ENCODE peak calls at places on chromosomes 5 and 9, in four cellular contexts. Z is aorta, Q is mucosa of descending colon, C is right atrium auricular region. L is an unnamed sample.

GRCh38 chr9:78212868-78213267 is 23.0 kb upstream of the CEP78 start:
- DNase-seq in Q (no peak), Z (no peak), C (no peak), L (no peak)

GRCh38 chr5:94672746-94673145 is 54.3 kb downstream of the SLF1 start:
- DNase-seq in Z (no peak), Q (no peak), C (no peak), L (no peak)

GRCh38 chr9:109504689-109505088 is 6.6 kb upstream of the PTPN3 start:
- DNase-seq in C (no peak), Q (no peak), Z (no peak), L (peak)

GRCh38 chr9:120555884-120556283 is 24.1 kb downstream of the CDK5RAP2 start:
- DNase-seq in Q (no peak), Z (no peak), C (no peak), L (no peak)

GRCh38 chr9:22265038-22265437 is 181.6 kb upstream of the DMRTA1 start:
- DNase-seq in C (no peak), Q (no peak), Z (no peak), L (no peak)

GRCh38 chr5:108810717-108811116 is 63.0 kb downstream of the FER start:
- DNase-seq in C (no peak), Q (no peak), Z (no peak), L (peak)

GRCh38 chr9:127712851-127713250 is 2.6 kb downstream of the PTRH1 start:
- DNase-seq in C (no peak), Z (no peak), Q (no peak), L (no peak)

GRCh38 chr5:89878140-89878570 is 531.4 kb downstream of the CETN3 start:
- DNase-seq in Q (peak), Z (no peak), C (no peak), L (peak)

GRCh38 chr9:135068776-135069415 is 18.6 kb upstream of the OLFM1 start:
- DNase-seq in Z (peak), Q (no peak), C (no peak), L (no peak)

GRCh38 chr9:96721303-96721702 is 56.6 kb downstream of the ZNF510 start:
- DNase-seq in Z (no peak), C (no peak), Q (no peak), L (no peak)

GRCh38 chr9:123090198-123090896 is 56.9 kb downstream of the GPR21 start:
- DNase-seq in Z (no peak), Q (no peak), C (no peak), L (no peak)

GRCh38 chr9:124015091-124015660 is 3.6 kb downstream of the LHX2 start:
- DNase-seq in Q (no peak), C (no peak), Z (peak), L (no peak)

GRCh38 chr9:132026932-132027585 is 52.6 kb downstream of the MED27 start:
- DNase-seq in Z (no peak), C (no peak), Q (no peak), L (peak)

GRCh38 chr5:180908400-180908799 is 9.4 kb downstream of the BTNL8 start:
- DNase-seq in Z (no peak), C (no peak), Q (no peak), L (no peak)

GRCh38 chr9:104788251-104788650 is 24.3 kb downstream of the NIPSNAP3B start:
- DNase-seq in Z (no peak), Q (no peak), C (no peak), L (no peak)

GRCh38 chr5:33890633-33891032 is 1.2 kb downstream of the ADAMTS12 start:
- DNase-seq in Q (no peak), C (no peak), Z (no peak), L (no peak)

GRCh38 chr9:26462213-26462612 is 430.4 kb downstream of the CAAP1 start:
- DNase-seq in Q (no peak), C (no peak), Z (no peak), L (peak)

GRCh38 chr5:88682797-88683496 is 200.0 kb downstream of the MEF2C start:
- DNase-seq in Z (no peak), C (no peak), Q (no peak), L (no peak)

GRCh38 chr5:75611324-75612210 is at the start of gene ANKDD1B:
- DNase-seq in Q (peak), Z (peak), C (no peak), L (peak)

GRCh38 chr9:127791085-127791484 is 5.3 kb downstream of the CDK9 start:
- DNase-seq in Q (no peak), C (no peak), Z (no peak), L (no peak)

GRCh38 chr5:101418735-101419134 is 515.7 kb upstream of the ST8SIA4 start:
- DNase-seq in Z (no peak), C (no peak), Q (no peak), L (no peak)

GRCh38 chr9:38318755-38319495 is 73.6 kb upstream of the ALDH1B1 start:
- DNase-seq in Z (no peak), C (no peak), Q (peak), L (peak)

GRCh38 chr9:121584421-121584820 is 67.0 kb upstream of the DAB2IP start:
- DNase-seq in Z (no peak), C (no peak), Q (no peak), L (no peak)

DNA sequence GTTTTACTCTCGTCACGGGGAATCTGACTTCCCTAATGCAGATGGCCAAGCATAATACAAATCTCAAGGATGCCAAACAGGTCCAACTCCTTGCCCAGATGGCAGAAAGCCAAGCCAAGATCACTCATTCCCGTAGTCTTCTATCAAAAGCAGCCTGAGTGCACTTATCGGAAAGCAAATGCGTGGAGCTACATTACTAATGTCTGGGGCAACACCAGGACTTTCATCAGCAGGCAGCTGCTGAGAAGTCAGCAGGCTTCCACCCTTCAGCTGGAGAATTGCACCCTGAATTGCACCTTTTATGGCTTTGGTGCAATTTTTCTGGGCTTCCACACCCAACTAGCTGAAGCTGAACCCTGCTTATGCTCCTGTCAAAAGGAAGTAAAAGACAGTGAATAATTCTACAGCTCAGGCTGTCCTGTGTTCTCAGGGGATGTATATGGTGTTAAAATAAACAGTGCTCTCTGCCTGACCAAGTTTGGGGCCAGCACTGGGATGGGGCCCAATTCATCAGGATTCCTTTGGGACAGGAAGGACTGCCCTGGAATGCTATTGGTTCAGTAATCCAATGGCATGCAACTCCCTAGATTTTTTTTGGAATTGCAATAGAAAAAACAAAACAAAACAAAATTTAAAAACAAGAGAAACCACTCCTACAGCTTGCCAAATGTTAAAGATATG is 92.6 kb downstream of the DPYSL3 start:
- DNase-seq in C (peak), Q (peak), Z (peak), L (peak)
- H3K4me3 ChIP-seq in C (no peak), Q (no peak), Z (no peak), L (no peak)

GRCh38 chr5:102858221-102858620 is 103.1 kb downstream of the PAM start:
- DNase-seq in Q (no peak), C (no peak), Z (no peak), L (no peak)

GRCh38 chr5:102855684-102856373 is 100.7 kb downstream of the PAM start:
- DNase-seq in C (no peak), Z (no peak), Q (no peak), L (no peak)

GRCh38 chr5:102858808-102859207 is 103.7 kb downstream of the PAM start:
- DNase-seq in Z (no peak), Q (no peak), C (no peak), L (peak)

GRCh38 chr5:102856374-102856748 is 101.3 kb downstream of the PAM start:
- DNase-seq in Z (no peak), Q (no peak), C (no peak), L (peak)

DNA sequence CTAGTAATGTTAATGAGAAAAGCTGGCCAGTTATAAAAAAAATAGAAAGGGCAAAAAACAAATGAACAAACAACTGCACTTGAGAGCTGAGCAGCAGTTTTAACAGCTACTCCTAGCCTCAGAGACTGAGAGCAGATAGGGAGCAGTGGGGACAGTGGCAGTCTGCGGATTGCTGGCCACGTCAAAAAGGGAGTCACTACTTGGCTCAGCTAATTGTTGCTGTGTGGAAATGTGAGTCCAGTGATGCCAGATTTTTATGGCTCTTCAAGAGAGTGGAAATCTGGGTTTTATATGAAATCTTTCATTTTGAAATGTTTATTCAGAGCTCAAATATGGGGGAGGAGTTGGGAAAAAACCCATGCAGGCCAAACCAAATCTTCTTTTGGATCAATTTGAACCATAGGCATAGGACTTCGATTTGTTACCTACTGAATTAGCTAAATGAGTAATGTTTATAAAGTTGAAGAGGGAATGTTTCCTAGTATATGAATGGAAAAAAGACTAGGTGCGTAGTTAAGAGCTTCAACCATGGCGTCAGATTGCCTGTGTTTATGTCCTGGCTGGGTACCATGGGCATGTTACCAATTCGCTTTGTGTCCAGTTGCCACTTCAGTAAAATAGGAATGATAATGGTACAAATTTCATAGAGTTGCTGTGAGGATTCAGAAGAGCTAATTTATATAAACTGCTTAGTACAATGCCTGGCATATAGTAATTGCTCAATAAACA is 102.1 kb downstream of the PAM start:
- DNase-seq in Q (no peak), C (peak), Z (peak), L (no peak)
- H3K4me3 ChIP-seq in Q (no peak), C (no peak), Z (no peak), L (no peak)

DNA sequence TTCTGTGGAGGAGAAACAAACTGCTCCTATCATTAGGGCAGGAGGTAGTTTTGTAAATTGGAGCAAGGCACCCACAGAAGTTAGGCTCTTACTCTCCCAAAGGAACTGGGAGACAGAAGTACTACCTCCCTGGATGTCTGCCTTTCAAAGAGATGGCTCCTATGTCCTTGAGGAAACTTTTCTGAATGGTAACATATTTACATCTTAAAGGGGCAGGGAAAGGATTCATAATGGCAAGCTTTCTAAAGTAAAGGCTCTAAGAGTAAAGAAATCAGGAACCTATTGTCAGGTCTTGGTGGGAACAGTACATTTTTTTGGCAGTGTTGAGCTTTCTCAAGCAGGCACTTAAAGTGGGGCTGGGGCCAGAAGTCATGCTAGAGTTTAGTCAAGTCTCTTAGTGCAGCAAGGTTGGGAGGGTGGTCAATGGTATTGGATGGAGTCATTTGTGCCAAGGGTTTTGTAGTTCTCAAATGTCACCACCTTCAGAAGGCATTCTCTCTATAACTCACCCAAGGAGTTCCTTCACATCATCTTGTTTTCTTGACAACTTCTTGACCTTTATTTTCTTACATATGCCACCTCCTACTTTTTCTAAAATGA is 26.3 kb upstream of the NDFIP1 start:
- DNase-seq in Q (no peak), Z (no peak), C (no peak), L (no peak)
- H3K4me3 ChIP-seq in Q (no peak), Z (no peak), C (no peak), L (no peak)

GRCh38 chr9:126436545-126437269 is 110.1 kb downstream of the MVB12B start:
- DNase-seq in Z (no peak), C (no peak), Q (no peak), L (peak)
- H3K4me3 ChIP-seq in Z (no peak), C (no peak), Q (no peak), L (no peak)

GRCh38 chr9:93952784-93953491 is 2.2 kb downstream of the BARX1 start:
- DNase-seq in Q (no peak), C (no peak), Z (no peak), L (no peak)
- H3K4me3 ChIP-seq in Q (no peak), C (no peak), Z (no peak), L (no peak)

DNA sequence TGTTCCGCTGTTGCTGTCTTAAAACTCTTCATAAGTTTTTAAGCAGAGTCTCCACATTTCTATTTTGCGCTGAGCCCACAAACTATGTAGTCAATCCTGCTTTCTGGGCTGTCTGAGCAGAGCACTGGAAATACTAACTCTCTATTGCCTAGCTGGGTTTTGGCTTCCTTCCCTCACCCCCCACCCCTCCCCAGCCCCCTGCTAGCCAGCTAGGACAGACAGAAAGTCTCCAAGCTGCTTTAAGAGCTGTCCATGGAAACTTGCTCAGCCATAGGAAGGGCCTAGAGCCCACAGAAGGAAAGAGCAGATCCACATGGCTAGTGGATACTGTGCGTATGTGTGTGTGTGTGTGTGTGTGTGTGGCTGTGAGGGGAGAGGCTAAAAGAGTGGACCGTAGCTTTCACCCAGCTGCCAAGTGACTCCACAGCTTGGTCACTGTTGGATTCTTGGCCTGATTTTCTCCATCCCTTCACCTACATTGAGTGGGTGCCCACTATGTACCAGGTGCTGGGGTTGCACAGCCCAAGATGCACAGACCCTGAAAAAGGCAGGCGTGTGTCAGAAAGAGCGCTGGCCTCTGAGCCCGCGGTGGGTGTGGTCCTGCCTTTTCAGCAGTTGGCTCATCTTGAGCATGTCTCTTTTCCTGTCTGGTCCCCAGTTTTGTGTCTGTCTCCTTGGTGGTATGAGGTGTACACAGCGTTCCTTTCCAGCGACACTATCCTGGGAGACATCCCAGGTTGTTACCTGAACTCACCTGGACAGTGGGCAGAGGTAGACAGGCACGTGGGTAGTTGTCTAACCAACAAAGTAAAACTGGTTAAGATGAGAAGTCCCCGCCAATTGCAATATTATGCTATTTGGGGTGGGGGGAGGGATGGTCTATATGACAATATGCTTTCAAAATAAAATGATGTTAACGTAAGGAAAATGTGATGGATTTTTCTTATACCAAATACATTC is 5.4 kb upstream of the NKX2-5 start:
- DNase-seq in C (no peak), Q (no peak), Z (no peak), L (no peak)
- H3K4me3 ChIP-seq in C (no peak), Q (no peak), Z (no peak), L (no peak)

GRCh38 chr9:14240491-14240890 is 73.5 kb downstream of the NFIB start:
- DNase-seq in C (no peak), Q (no peak), Z (no peak), L (no peak)

GRCh38 chr9:14243514-14244042 is 70.4 kb downstream of the NFIB start:
- DNase-seq in Z (no peak), C (no peak), Q (no peak), L (no peak)

GRCh38 chr9:14238518-14238917 is 75.4 kb downstream of the NFIB start:
- DNase-seq in Q (no peak), C (no peak), Z (no peak), L (peak)

GRCh38 chr9:14236586-14236985 is 77.4 kb downstream of the NFIB start:
- DNase-seq in Z (no peak), C (no peak), Q (no peak), L (no peak)

GRCh38 chr9:14238044-14238443 is 75.9 kb downstream of the NFIB start:
- DNase-seq in C (no peak), Z (no peak), Q (no peak), L (peak)
- H3K4me3 ChIP-seq in C (no peak), Z (no peak), Q (no peak), L (no peak)

GRCh38 chr5:87015908-87016307 is 251.8 kb upstream of the RASA1 start:
- DNase-seq in C (no peak), Q (no peak), Z (no peak), L (no peak)
- H3K4me3 ChIP-seq in C (no peak), Q (no peak), Z (no peak), L (no peak)

L was measured in bronchial epithelial cell.